ENCODE peak calls at places on chromosomes 6 and 20, in five cellular contexts. One of them, this sample, is unnamed.
A peak's percentile ranks its signal among the peaks of the same experiment; 100 is the strongest.

GRCh38 chr6:16982827-16983226 is 119.0 kb upstream of the STMND1 start:
- DNase-seq in fibroblast of lung: peak; percentile 99
- DNase-seq in DND-41: no peak
- DNase-seq in HCT116: no peak
- DNase-seq in H1: no peak
- DNase-seq in this sample: no peak

GRCh38 chr6:107026965-107027364 is 1.0 kb upstream of the MTRES1 start:
- DNase-seq in fibroblast of lung: no peak
- DNase-seq in DND-41: no peak
- DNase-seq in HCT116: no peak
- DNase-seq in H1: no peak
- DNase-seq in this sample: no peak

GRCh38 chr6:16199792-16200191 is 38.6 kb upstream of the GMPR start:
- DNase-seq in fibroblast of lung: no peak
- DNase-seq in DND-41: no peak
- DNase-seq in HCT116: no peak
- DNase-seq in H1: no peak
- DNase-seq in this sample: no peak

GRCh38 chr6:75275067-75275466 is 9.5 kb downstream of the TMEM30A start:
- DNase-seq in fibroblast of lung: peak; percentile 96
- DNase-seq in DND-41: no peak
- DNase-seq in HCT116: no peak
- DNase-seq in H1: no peak
- DNase-seq in this sample: no peak

GRCh38 chr6:152117156-152118129 is 310.0 kb downstream of the ESR1 start:
- DNase-seq in fibroblast of lung: no peak
- DNase-seq in DND-41: no peak
- DNase-seq in HCT116: no peak
- DNase-seq in H1: no peak
- DNase-seq in this sample: peak; percentile 71

GRCh38 chr6:38058022-38058421 is 238.5 kb downstream of the ZFAND3 start:
- DNase-seq in fibroblast of lung: peak; percentile 76
- DNase-seq in DND-41: no peak
- DNase-seq in HCT116: peak; percentile 58
- DNase-seq in H1: no peak
- DNase-seq in this sample: peak; percentile 8

GRCh38 chr6:32252326-32253009 is 28.6 kb upstream of the NOTCH4 start:
- DNase-seq in fibroblast of lung: peak; percentile 7
- DNase-seq in DND-41: no peak
- DNase-seq in HCT116: no peak
- DNase-seq in H1: no peak
- DNase-seq in this sample: peak; percentile 14

GRCh38 chr6:84220809-84221409 is 6.5 kb downstream of the CEP162 start:
- DNase-seq in fibroblast of lung: no peak
- DNase-seq in DND-41: no peak
- DNase-seq in HCT116: peak; percentile 10
- DNase-seq in H1: no peak
- DNase-seq in this sample: no peak

GRCh38 chr6:131946992-131947955 is 3.9 kb downstream of the CCN2 start:
- DNase-seq in fibroblast of lung: peak; percentile 75
- DNase-seq in DND-41: no peak
- DNase-seq in HCT116: no peak
- DNase-seq in H1: no peak
- DNase-seq in this sample: no peak

GRCh38 chr20:23179766-23180403 is 93.8 kb upstream of the CD93 start:
- DNase-seq in fibroblast of lung: no peak
- DNase-seq in DND-41: no peak
- DNase-seq in HCT116: no peak
- DNase-seq in H1: no peak
- DNase-seq in this sample: no peak

GRCh38 chr20:30593572-30593971 is 663.9 kb upstream of the DEFB115 start:
- DNase-seq in fibroblast of lung: no peak
- DNase-seq in DND-41: no peak
- DNase-seq in HCT116: no peak
- DNase-seq in H1: no peak
- DNase-seq in this sample: no peak

GRCh38 chr6:5590187-5590586 is 328.9 kb downstream of the FARS2 start:
- DNase-seq in fibroblast of lung: no peak
- DNase-seq in DND-41: no peak
- DNase-seq in HCT116: no peak
- DNase-seq in H1: no peak
- DNase-seq in this sample: no peak

GRCh38 chr20:19583532-19584175 is 174.4 kb upstream of the RIN2 start:
- DNase-seq in fibroblast of lung: peak; percentile 5
- DNase-seq in DND-41: peak; percentile 48
- DNase-seq in HCT116: peak; percentile 13
- DNase-seq in H1: peak; percentile 72
- DNase-seq in this sample: peak; percentile 63

GRCh38 chr6:144006731-144007454 is 1.2 kb downstream of the PLAGL1 start:
- DNase-seq in fibroblast of lung: peak; percentile 77
- DNase-seq in DND-41: no peak
- DNase-seq in HCT116: peak; percentile 16
- DNase-seq in H1: no peak
- DNase-seq in this sample: no peak

GRCh38 chr6:3455121-3455489 is 1.7 kb downstream of the SLC22A23 start:
- DNase-seq in fibroblast of lung: no peak
- DNase-seq in DND-41: no peak
- DNase-seq in HCT116: no peak
- DNase-seq in H1: no peak
- DNase-seq in this sample: no peak

GRCh38 chr6:84074988-84075781 is 41.6 kb downstream of the MRAP2 start:
- DNase-seq in fibroblast of lung: peak; percentile 36
- DNase-seq in DND-41: no peak
- DNase-seq in HCT116: peak; percentile 6
- DNase-seq in H1: no peak
- DNase-seq in this sample: no peak

GRCh38 chr6:113313841-113314240 is 543.3 kb upstream of the MARCKS start:
- DNase-seq in fibroblast of lung: no peak
- DNase-seq in DND-41: no peak
- DNase-seq in HCT116: no peak
- DNase-seq in H1: no peak
- DNase-seq in this sample: no peak
- H3K9ac ChIP-seq in fibroblast of lung: no peak overlapping the region
- H3K9ac ChIP-seq in DND-41: no peak overlapping the region
- H3K9ac ChIP-seq in HCT116: no peak overlapping the region
- H3K9ac ChIP-seq in H1: no peak overlapping the region
- H3K9ac ChIP-seq in this sample: no peak overlapping the region

GRCh38 chr20:433300-433975 is 25.3 kb downstream of the RBCK1 start:
- DNase-seq in fibroblast of lung: no peak
- DNase-seq in DND-41: no peak
- DNase-seq in HCT116: no peak
- DNase-seq in H1: no peak
- DNase-seq in this sample: no peak
- H3K4me2 ChIP-seq in fibroblast of lung: no peak overlapping the region
- H3K4me2 ChIP-seq in DND-41: no peak overlapping the region
- H3K4me2 ChIP-seq in HCT116: no peak overlapping the region
- H3K4me2 ChIP-seq in H1: peak overlapping the region; percentile 43
- H3K4me2 ChIP-seq in this sample: no peak overlapping the region

GRCh38 chr6:129605095-129605494 is 104.9 kb downstream of the ARHGAP18 start:
- DNase-seq in fibroblast of lung: no peak
- DNase-seq in DND-41: no peak
- DNase-seq in HCT116: no peak
- DNase-seq in H1: no peak
- DNase-seq in this sample: no peak

GRCh38 chr6:129604321-129604720 is 105.7 kb downstream of the ARHGAP18 start:
- DNase-seq in fibroblast of lung: no peak
- DNase-seq in DND-41: no peak
- DNase-seq in HCT116: no peak
- DNase-seq in H1: no peak
- DNase-seq in this sample: no peak

GRCh38 chr6:129607581-129608186 is 102.3 kb downstream of the ARHGAP18 start:
- DNase-seq in fibroblast of lung: peak; percentile 38
- DNase-seq in DND-41: no peak
- DNase-seq in HCT116: no peak
- DNase-seq in H1: no peak
- DNase-seq in this sample: peak; percentile 69

GRCh38 chr6:129606664-129607063 is 103.3 kb downstream of the ARHGAP18 start:
- DNase-seq in fibroblast of lung: peak; percentile 68
- DNase-seq in DND-41: no peak
- DNase-seq in HCT116: no peak
- DNase-seq in H1: no peak
- DNase-seq in this sample: peak; percentile 82

GRCh38 chr6:129605962-129606361 is 104.0 kb downstream of the ARHGAP18 start:
- DNase-seq in fibroblast of lung: no peak
- DNase-seq in DND-41: no peak
- DNase-seq in HCT116: no peak
- DNase-seq in H1: no peak
- DNase-seq in this sample: no peak
- H3K9ac ChIP-seq in fibroblast of lung: no peak overlapping the region
- H3K9ac ChIP-seq in DND-41: no peak overlapping the region
- H3K9ac ChIP-seq in HCT116: no peak overlapping the region
- H3K9ac ChIP-seq in H1: no peak overlapping the region
- H3K9ac ChIP-seq in this sample: peak overlapping the region; percentile 35

GRCh38 chr20:62293111-62293784 is 9.5 kb upstream of the ADRM1 start:
- DNase-seq in fibroblast of lung: no peak
- DNase-seq in DND-41: no peak
- DNase-seq in HCT116: no peak
- DNase-seq in H1: no peak
- DNase-seq in this sample: no peak
- H3K4me2 ChIP-seq in fibroblast of lung: no peak overlapping the region
- H3K4me2 ChIP-seq in DND-41: no peak overlapping the region
- H3K4me2 ChIP-seq in HCT116: no peak overlapping the region
- H3K4me2 ChIP-seq in H1: no peak overlapping the region
- H3K4me2 ChIP-seq in this sample: no peak overlapping the region